ENCODE peak calls at places on chromosomes 11 and 22, in four cellular contexts. G, H, A and D are unnamed samples.

GRCh38 chr22:42814215-42814614 is 42.9 kb downstream of the ARFGAP3 start:
- DNase-seq in G (no peak), H (no peak), A (no peak), D (no peak)

GRCh38 chr22:40484906-40485660 is 114.7 kb downstream of the SGSM3 start:
- DNase-seq in G (no peak), H (no peak), A (no peak), D (peak; percentile 37)

GRCh38 chr11:38718049-38718448 is 2120.0 kb upstream of the RAG2 start:
- DNase-seq in G (peak; percentile 6), H (no peak), A (no peak), D (no peak)

GRCh38 chr11:129779342-129779741 is 36.3 kb upstream of the TMEM45B start:
- DNase-seq in G (peak; percentile 76), H (no peak), A (no peak), D (no peak)

GRCh38 chr22:22398530-22399327 is 109.8 kb downstream of the ZNF280B start:
- DNase-seq in G (no peak), H (no peak), A (no peak), D (no peak)

GRCh38 chr11:8082391-8083087 is 1.5 kb downstream of the TUB start:
- DNase-seq in G (no peak), H (no peak), A (no peak), D (peak; percentile 31)

GRCh38 chr11:116842909-116843308 is 5.5 kb upstream of the APOA1 start:
- DNase-seq in G (peak; percentile 79), H (no peak), A (no peak), D (no peak)

GRCh38 chr11:114398303-114398920 is 1.9 kb downstream of the C11orf71 start:
- DNase-seq in G (no peak), H (no peak), A (no peak), D (no peak)

GRCh38 chr11:110738641-110739040 is 26.4 kb upstream of the ARHGAP20 start:
- DNase-seq in G (peak; percentile 14), H (no peak), A (no peak), D (no peak)

GRCh38 chr22:29838599-29838956 is 504 bp upstream of the ASCC2 start:
- DNase-seq in G (no peak), H (no peak), A (no peak), D (no peak)

GRCh38 chr11:117822031-117822521 is 2.5 kb downstream of the FXYD2 start:
- DNase-seq in G (peak; percentile 66), H (no peak), A (no peak), D (no peak)

DNA sequence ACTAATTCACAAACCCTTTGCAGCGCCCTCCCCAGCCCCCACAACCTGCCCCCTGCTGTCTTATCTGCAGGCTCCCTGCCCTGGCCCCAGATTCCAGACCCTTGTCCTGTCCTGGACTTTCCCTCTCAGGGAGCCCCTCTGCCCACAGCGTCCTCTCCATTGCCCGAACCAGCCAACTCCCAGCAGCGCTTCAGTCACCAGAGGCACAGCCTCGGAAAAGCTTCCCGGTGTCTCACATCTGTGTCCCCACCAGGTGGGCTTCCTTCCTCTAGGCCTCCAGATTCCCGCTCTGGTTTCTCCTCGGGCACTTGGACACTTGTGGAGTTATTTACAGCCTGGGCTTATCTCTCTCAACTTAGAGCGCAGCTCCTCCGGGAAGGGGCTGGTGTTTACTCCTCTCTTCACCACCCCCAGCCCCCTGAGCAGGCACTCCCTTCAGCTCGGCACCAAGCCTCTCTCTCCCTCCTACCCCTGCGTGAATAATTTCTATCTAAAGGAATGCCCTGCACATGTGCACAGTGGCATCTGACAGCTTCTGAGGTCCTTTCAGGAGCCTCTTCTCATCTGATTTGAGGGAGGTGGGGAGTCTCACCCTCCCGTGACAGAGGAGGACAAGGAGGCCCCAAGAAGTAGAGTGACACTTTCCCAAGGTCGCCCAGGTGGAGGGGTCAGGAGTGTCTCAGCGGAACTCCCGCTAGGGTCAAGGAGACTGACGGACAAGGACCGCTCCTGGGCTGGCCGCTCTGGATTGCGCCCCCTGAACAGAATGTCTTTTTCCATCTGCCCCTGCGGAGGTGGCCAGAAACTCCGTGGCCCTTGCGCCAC is 838 bp downstream of the WNT11 start:
- DNase-seq in G (peak; percentile 70), H (no peak), A (no peak), D (no peak)
- H3K4me3 ChIP-seq in G (peak overlapping the region; percentile 70), H (peak overlapping the region; percentile 62), A (no peak overlapping the region), D (no peak overlapping the region)

GRCh38 chr11:43880640-43881159 is at the start of gene ALKBH3:
- DNase-seq in G (peak; percentile 93), H (peak; percentile 86), A (peak; percentile 81), D (peak; percentile 95)
- TF ChIP-seq CTCF in G (no peak), H (peak; percentile 28), A (peak; percentile 18), D (no peak)

GRCh38 chr22:45211848-45212247 is 28.8 kb downstream of the KIAA0930 start:
- DNase-seq in G (no peak), H (no peak), A (no peak), D (peak; percentile 73)
- H3K4me3 ChIP-seq in G (no peak overlapping the region), H (peak overlapping the region; percentile 41), A (peak overlapping the region; percentile 54), D (peak overlapping the region; percentile 39)

DNA sequence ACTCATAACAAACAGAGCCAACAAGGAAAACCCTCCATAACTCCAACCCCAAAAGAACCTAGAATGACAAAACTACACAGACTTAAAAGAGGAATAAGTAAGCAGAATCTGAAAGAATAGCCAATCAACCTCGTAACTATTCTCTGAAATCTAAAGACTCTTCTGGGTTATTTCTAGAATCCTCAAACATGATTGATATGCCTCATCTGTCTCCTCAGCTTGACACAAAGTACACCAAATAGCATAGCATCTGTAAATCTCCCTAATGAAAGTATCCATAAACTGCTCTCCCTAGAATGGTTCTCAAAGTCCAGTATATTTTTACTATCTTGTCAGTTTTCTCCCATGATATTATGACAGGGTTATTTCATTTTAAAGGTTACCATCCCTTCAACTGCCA is 195.0 kb downstream of the TTC28 start:
- DNase-seq in G (no peak), H (no peak), A (no peak), D (no peak)
- TF ChIP-seq CTCF in G (no peak), H (no peak), A (no peak), D (no peak)

GRCh38 chr11:78083036-78083435 is 3.4 kb upstream of the NDUFC2 start:
- DNase-seq in G (no peak), H (no peak), A (no peak), D (no peak)

GRCh38 chr11:78080818-78081495 is 1.3 kb upstream of the NDUFC2 start:
- DNase-seq in G (no peak), H (no peak), A (peak; percentile 13), D (peak; percentile 15)

GRCh38 chr11:78080084-78080817 is 589 bp upstream of the NDUFC2 start:
- DNase-seq in G (no peak), H (no peak), A (no peak), D (no peak)

GRCh38 chr11:78082146-78082545 is 2.5 kb upstream of the NDUFC2 start:
- DNase-seq in G (no peak), H (no peak), A (no peak), D (no peak)

DNA sequence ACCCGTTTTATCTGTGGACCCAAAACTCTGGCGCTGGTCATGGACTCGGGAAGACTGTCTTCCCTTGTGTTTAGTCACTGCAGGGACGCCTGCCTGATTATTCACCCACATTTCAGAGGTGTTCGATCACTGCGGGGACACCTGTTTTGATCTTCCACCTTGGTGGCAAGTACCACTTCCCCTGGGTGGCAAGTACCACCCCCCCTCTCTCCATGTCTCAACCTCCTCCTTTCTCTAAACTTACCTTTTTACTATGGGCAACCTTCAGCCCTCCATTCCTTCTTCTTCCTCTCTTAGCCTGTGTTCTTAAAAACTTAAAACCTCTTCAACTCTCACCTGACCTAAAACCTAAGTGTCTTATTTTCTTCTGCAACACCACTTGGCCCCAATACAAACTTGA is 1.9 kb upstream of the NDUFC2 start:
- DNase-seq in G (no peak), H (no peak), A (no peak), D (no peak)
- H3K4me3 ChIP-seq in G (no peak overlapping the region), H (no peak overlapping the region), A (no peak overlapping the region), D (no peak overlapping the region)

GRCh38 chr11:17135934-17136683 is 58.6 kb upstream of the RPS13 start:
- DNase-seq in G (no peak), H (no peak), A (no peak), D (no peak)

GRCh38 chr11:17142450-17142849 is 65.0 kb upstream of the RPS13 start:
- DNase-seq in G (no peak), H (no peak), A (no peak), D (no peak)

GRCh38 chr11:17141156-17141555 is 63.7 kb upstream of the RPS13 start:
- DNase-seq in G (no peak), H (no peak), A (no peak), D (no peak)

DNA sequence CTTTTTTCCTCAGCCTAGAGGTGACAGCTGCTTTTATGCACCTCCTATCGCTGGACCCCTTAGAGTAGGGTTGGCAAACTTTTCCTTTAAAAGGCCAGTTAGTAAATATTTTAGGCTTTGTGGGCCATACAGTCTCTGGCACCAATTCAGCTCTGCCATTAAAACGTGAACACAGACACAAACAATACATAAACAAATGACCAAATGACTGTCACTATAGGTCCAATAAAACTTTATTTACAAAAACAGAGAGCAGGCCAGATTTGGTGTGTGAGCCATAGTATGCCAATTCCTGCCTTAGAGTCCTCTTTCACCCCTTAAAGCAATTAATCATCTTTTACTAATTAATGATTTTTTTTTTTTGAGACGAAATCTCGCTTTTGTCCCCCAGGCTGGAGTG is 61.1 kb upstream of the RPS13 start:
- DNase-seq in G (no peak), H (no peak), A (no peak), D (no peak)
- TF ChIP-seq CTCF in G (no peak), H (no peak), A (no peak), D (no peak)

GRCh38 chr11:44305149-44305642 is 4.7 kb downstream of the ALX4 start:
- DNase-seq in G (no peak), H (no peak), A (no peak), D (no peak)
- H3K4me3 ChIP-seq in G (peak overlapping the region; percentile 36), H (peak overlapping the region; percentile 58), A (peak overlapping the region; percentile 53), D (no peak overlapping the region)

DNA sequence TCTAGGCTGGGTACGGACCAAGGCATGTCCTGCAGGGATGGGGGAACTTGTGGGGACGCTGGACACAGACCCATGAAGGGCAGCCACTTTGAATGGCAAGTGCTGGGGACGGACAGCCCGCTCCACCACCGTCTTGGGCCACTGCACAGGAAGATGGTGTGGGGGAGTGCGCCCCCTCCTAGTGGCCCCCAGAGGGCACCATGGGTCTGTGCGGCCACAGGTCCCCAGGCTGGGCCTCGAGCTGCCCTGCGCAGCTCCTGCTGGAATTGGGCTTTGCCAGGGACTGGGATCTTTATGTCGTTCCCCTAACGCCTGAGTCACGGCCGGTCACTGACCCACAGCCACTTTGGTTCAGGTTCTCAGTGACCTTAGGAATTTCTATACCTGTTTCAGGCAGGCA is 44.4 kb downstream of the NAT10 start:
- DNase-seq in G (peak; percentile 43), H (no peak), A (no peak), D (peak; percentile 22)
- TF ChIP-seq CTCF in G (peak; percentile 58), H (peak; percentile 8), A (peak; percentile 47), D (peak; percentile 26)